ENCODE peak calls at places on chromosomes 2 and 18, in six cellular contexts. J is GM06990; A is lung microvascular endothelial cell; C is osteoblast; V is stimulated activated CD4-positive, alpha-beta T cell treated with anti-CD3 and anti-CD28 coated beads, TNF-alpha, amount 100 ng/mL, for 48 hours; P is NCI-H510A. F is an unnamed sample.

GRCh38 chr2:239006886-239007285 is 159.0 kb downstream of the TWIST2 start:
- DNase-seq in V (no peak), A (no peak), C (peak), P (no peak), J (no peak), F (no peak)

GRCh38 chr2:10228611-10229365 is 73.9 kb upstream of the HPCAL1 start:
- DNase-seq in P (no peak), V (no peak), C (peak), A (no peak), J (no peak), F (no peak)

GRCh38 chr2:215952860-215953637 is 60.3 kb downstream of the MREG start:
- DNase-seq in V (no peak), J (no peak), P (no peak), C (no peak), A (no peak), F (no peak)

GRCh38 chr2:40150206-40150765 is 301.6 kb downstream of the SLC8A1 start:
- DNase-seq in J (no peak), A (no peak), P (no peak), C (no peak), V (no peak), F (no peak)

GRCh38 chr2:50791271-50791670 is 240.7 kb downstream of the NRXN1 start:
- DNase-seq in A (no peak), P (no peak), J (no peak), C (no peak), V (no peak), F (no peak)

GRCh38 chr2:178513876-178514275 is 33.6 kb downstream of the PLEKHA3 start:
- DNase-seq in C (no peak), P (no peak), V (no peak), A (no peak), J (no peak), F (no peak)

GRCh38 chr2:152537252-152537651 is 180.0 kb downstream of the PRPF40A start:
- DNase-seq in V (no peak), C (no peak), A (no peak), J (no peak), P (no peak), F (no peak)

GRCh38 chr2:11505652-11506610 is 27.9 kb upstream of the GREB1 start:
- DNase-seq in P (no peak), V (no peak), C (no peak), A (no peak), J (no peak), F (no peak)

GRCh38 chr2:80545420-80546192 is 241.1 kb upstream of the LRRTM1 start:
- DNase-seq in C (no peak), V (no peak), J (no peak), A (no peak), P (no peak), F (no peak)

GRCh38 chr2:36322108-36322507 is 33.5 kb upstream of the CRIM1 start:
- DNase-seq in J (no peak), V (no peak), A (peak), P (no peak), C (peak), F (no peak)

GRCh38 chr18:27750014-27750413 is 426.9 kb downstream of the CDH2 start:
- DNase-seq in V (no peak), J (no peak), A (no peak), P (no peak), C (peak), F (no peak)

F was measured in GM18507.